ENCODE peak calls at places on chromosome X, in eight cellular contexts. M, H, R, U, Y, I, Z and V are unnamed samples.

GRCh38 chrX:28586891-28587635 is at the start of gene IL1RAPL1:
- DNase-seq in M (peak; percentile 73), H (peak; percentile 84), R (no peak), U (peak; percentile 1), Y (no peak), I (peak; percentile 3), Z (peak; percentile 5), V (no peak)

GRCh38 chrX:129714581-129714980 is 24.2 kb upstream of the XPNPEP2 start:
- DNase-seq in M (no peak), H (no peak), R (no peak), U (no peak), Y (no peak), I (no peak), Z (no peak), V (no peak)

GRCh38 chrX:25523574-25523973 is 507.8 kb upstream of the ARX start:
- DNase-seq in M (peak; percentile 52), H (peak; percentile 63), R (no peak), U (no peak), Y (no peak), I (peak; percentile 13), Z (peak; percentile 10), V (no peak)

GRCh38 chrX:132373610-132374009 is 115.2 kb downstream of the MBNL3 start:
- DNase-seq in M (no peak), H (no peak), R (no peak), U (no peak), Y (no peak), I (no peak), Z (no peak), V (no peak)

GRCh38 chrX:97260679-97261078 is 377.0 kb downstream of the RPA4 start:
- DNase-seq in M (no peak), H (no peak), R (no peak), U (no peak), Y (no peak), I (no peak), Z (no peak), V (no peak)

GRCh38 chrX:108834036-108834435 is 97.7 kb upstream of the IRS4 start:
- DNase-seq in M (no peak), H (no peak), R (no peak), U (no peak), Y (no peak), I (no peak), Z (no peak), V (no peak)

GRCh38 chrX:49784747-49785280 is 44.3 kb upstream of the PAGE4 start:
- DNase-seq in M (no peak), H (no peak), R (no peak), U (no peak), Y (no peak), I (no peak), Z (no peak), V (no peak)

GRCh38 chrX:77431227-77431626 is 16.0 kb upstream of the FGF16 start:
- DNase-seq in M (peak; percentile 46), H (peak; percentile 75), R (no peak), U (peak; percentile 27), Y (no peak), I (peak; percentile 3), Z (no peak), V (no peak)

GRCh38 chrX:16869393-16870094 is 618 bp downstream of the RBBP7 start:
- DNase-seq in M (peak; percentile 63), H (no peak), R (no peak), U (no peak), Y (peak; percentile 30), I (peak; percentile 65), Z (no peak), V (no peak)

GRCh38 chrX:34656842-34657780 is at the start of gene TMEM47:
- DNase-seq in M (peak; percentile 88), H (peak; percentile 66), R (peak; percentile 90), U (no peak), Y (peak; percentile 71), I (no peak), Z (peak; percentile 40), V (no peak)

GRCh38 chrX:139213241-139213709 is 317.3 kb upstream of the F9 start:
- DNase-seq in M (no peak), H (no peak), R (no peak), U (no peak), Y (no peak), I (no peak), Z (no peak), V (no peak)

GRCh38 chrX:16712825-16713155 is 321 bp upstream of the CTPS2 start:
- DNase-seq in M (no peak), H (peak; percentile 33), R (no peak), U (no peak), Y (no peak), I (no peak), Z (no peak), V (no peak)

GRCh38 chrX:123481908-123482873 is 250.7 kb downstream of the THOC2 start:
- DNase-seq in M (peak; percentile 40), H (peak; percentile 15), R (no peak), U (no peak), Y (no peak), I (no peak), Z (no peak), V (no peak)

GRCh38 chrX:104913348-104913747 is 307.1 kb downstream of the TEX13A start:
- DNase-seq in M (peak; percentile 65), H (peak; percentile 23), R (no peak), U (no peak), Y (no peak), I (no peak), Z (no peak), V (no peak)

GRCh38 chrX:130395341-130395740 is 6.4 kb upstream of the RBMX2 start:
- DNase-seq in M (no peak), H (no peak), R (no peak), U (no peak), Y (no peak), I (no peak), Z (no peak), V (no peak)

GRCh38 chrX:129039176-129039575 is 484.1 kb downstream of the SMARCA1 start:
- DNase-seq in M (no peak), H (no peak), R (no peak), U (no peak), Y (no peak), I (no peak), Z (no peak), V (no peak)

GRCh38 chrX:150332023-150332422 is 31.1 kb upstream of the MAMLD1 start:
- DNase-seq in M (no peak), H (no peak), R (no peak), U (no peak), Y (no peak), I (no peak), Z (no peak), V (no peak)

GRCh38 chrX:137574102-137574783 is 8.3 kb downstream of the ZIC3 start:
- DNase-seq in M (no peak), H (peak; percentile 86), R (no peak), U (no peak), Y (no peak), I (no peak), Z (no peak), V (no peak)

GRCh38 chrX:107659768-107660167 is 31.5 kb downstream of the PRPS1 start:
- DNase-seq in M (peak; percentile 82), H (peak; percentile 78), R (no peak), U (no peak), Y (no peak), I (peak; percentile 54), Z (no peak), V (no peak)

GRCh38 chrX:97389761-97390192 is 506.1 kb downstream of the RPA4 start:
- DNase-seq in M (peak; percentile 74), H (peak; percentile 88), R (no peak), U (peak; percentile 19), Y (no peak), I (no peak), Z (no peak), V (no peak)

GRCh38 chrX:130079824-130080406 is 30.4 kb downstream of the ELF4 start:
- DNase-seq in M (peak; percentile 82), H (peak; percentile 77), R (no peak), U (peak; percentile 63), Y (peak; percentile 67), I (peak; percentile 72), Z (peak; percentile 72), V (peak; percentile 9)

GRCh38 chrX:134907302-134907701 is 83.5 kb upstream of the SMIM10 start:
- DNase-seq in M (no peak), H (no peak), R (no peak), U (no peak), Y (no peak), I (no peak), Z (no peak), V (no peak)

GRCh38 chrX:46865281-46865680 is 28.4 kb downstream of the RP2 start:
- DNase-seq in M (peak; percentile 44), H (peak; percentile 53), R (no peak), U (peak; percentile 20), Y (no peak), I (no peak), Z (peak; percentile 33), V (no peak)

GRCh38 chrX:41667631-41668030 is 21.1 kb upstream of the GPR34 start:
- DNase-seq in M (no peak), H (no peak), R (no peak), U (no peak), Y (no peak), I (no peak), Z (no peak), V (no peak)

GRCh38 chrX:20205927-20206708 is 60.6 kb downstream of the RPS6KA3 start:
- DNase-seq in M (no peak), H (peak; percentile 18), R (no peak), U (no peak), Y (no peak), I (peak; percentile 67), Z (no peak), V (no peak)

GRCh38 chrX:112672788-112673560 is 6.8 kb downstream of the LHFPL1 start:
- DNase-seq in M (no peak), H (no peak), R (no peak), U (no peak), Y (no peak), I (peak; percentile 64), Z (no peak), V (no peak)

GRCh38 chrX:120477453-120477852 is 8.4 kb upstream of the LAMP2 start:
- DNase-seq in M (no peak), H (no peak), R (no peak), U (no peak), Y (no peak), I (no peak), Z (no peak), V (no peak)

GRCh38 chrX:53279296-53280237 is 1.8 kb downstream of the IQSEC2 start:
- DNase-seq in M (no peak), H (no peak), R (no peak), U (no peak), Y (no peak), I (peak; percentile 8), Z (no peak), V (no peak)
- H3K4me3 ChIP-seq in M (no peak overlapping the region), H (no peak overlapping the region), R (no peak overlapping the region), U (no peak overlapping the region), Y (peak overlapping the region; percentile 39), I (no peak overlapping the region), Z (peak overlapping the region; percentile 56), V (peak overlapping the region; percentile 55)

GRCh38 chrX:39689374-39690104 is 408.2 kb downstream of the BCOR start:
- DNase-seq in M (no peak), H (no peak), R (no peak), U (no peak), Y (no peak), I (no peak), Z (no peak), V (no peak)
- H3K4me3 ChIP-seq in M (peak overlapping the region; percentile 62), H (peak overlapping the region; percentile 36), R (no peak overlapping the region), U (peak overlapping the region; percentile 34), Y (peak overlapping the region; percentile 46), I (no peak overlapping the region), Z (peak overlapping the region; percentile 55), V (peak overlapping the region; percentile 45)

GRCh38 chrX:12139934-12140611 is 1.8 kb downstream of the FRMPD4 start:
- DNase-seq in M (no peak), H (no peak), R (no peak), U (no peak), Y (no peak), I (no peak), Z (no peak), V (no peak)
- H3K4me3 ChIP-seq in M (no peak overlapping the region), H (no peak overlapping the region), R (no peak overlapping the region), U (no peak overlapping the region), Y (no peak overlapping the region), I (no peak overlapping the region), Z (no peak overlapping the region), V (no peak overlapping the region)

GRCh38 chrX:9535101-9535500 is 70.2 kb downstream of the TBL1X start:
- DNase-seq in M (no peak), H (no peak), R (no peak), U (peak; percentile 7), Y (no peak), I (no peak), Z (no peak), V (no peak)
- H3K4me3 ChIP-seq in M (no peak overlapping the region), H (no peak overlapping the region), R (no peak overlapping the region), U (no peak overlapping the region), Y (no peak overlapping the region), I (no peak overlapping the region), Z (no peak overlapping the region), V (no peak overlapping the region)